ENCODE peak calls at places on chromosomes 13 and 19, in ten cellular contexts. L, R, F, Q, X, S, H, N, W and E are unnamed samples.

GRCh38 chr19:46732172-46732938 is 13.5 kb upstream of the FKRP start:
- DNase-seq in X (no peak), L (no peak), R (no peak), N (no peak), Q (no peak), S (no peak), F (no peak), H (no peak), W (no peak), E (no peak)

GRCh38 chr13:59750860-59751259 is 412.9 kb downstream of the DIAPH3 start:
- DNase-seq in Q (no peak), W (peak), F (no peak), S (peak), N (peak), H (peak), R (no peak), L (peak), X (no peak), E (no peak)

GRCh38 chr19:22545751-22546150 is 88.4 kb upstream of the ZNF492 start:
- DNase-seq in N (peak), R (peak), X (peak), L (peak), H (no peak), Q (no peak), S (no peak), W (peak), F (no peak), E (no peak)

GRCh38 chr13:26563713-26564112 is 6.2 kb downstream of the WASF3 start:
- DNase-seq in Q (no peak), F (no peak), H (no peak), S (no peak), X (no peak), L (no peak), W (no peak), N (no peak), R (no peak), E (no peak)

GRCh38 chr19:55676384-55676783 is 1.4 kb downstream of the EPN1 start:
- DNase-seq in Q (no peak), W (peak), S (no peak), L (no peak), F (no peak), X (no peak), H (no peak), N (peak), R (no peak), E (no peak)

GRCh38 chr13:64130600-64130999 is 2715.0 kb upstream of the PCDH20 start:
- DNase-seq in N (no peak), Q (no peak), X (no peak), F (no peak), W (no peak), S (no peak), H (no peak), R (no peak), L (peak), E (no peak)

GRCh38 chr13:94860981-94861407 is 148.6 kb upstream of the SOX21 start:
- DNase-seq in X (no peak), W (no peak), R (no peak), H (no peak), F (no peak), N (peak), Q (no peak), S (no peak), L (no peak), E (no peak)

GRCh38 chr13:23372264-23372905 is 61.1 kb downstream of the SACS start:
- DNase-seq in R (no peak), X (no peak), Q (no peak), N (no peak), W (peak), L (no peak), F (no peak), S (no peak), H (no peak), E (no peak)

GRCh38 chr19:4914736-4915501 is 5.6 kb downstream of the UHRF1 start:
- DNase-seq in H (no peak), N (peak), X (no peak), W (peak), R (peak), Q (peak), S (peak), L (no peak), F (peak), E (peak)

GRCh38 chr13:22880756-22881701 is 299.8 kb upstream of the SGCG start:
- DNase-seq in X (no peak), W (no peak), H (no peak), Q (no peak), L (peak), N (no peak), S (no peak), F (no peak), R (no peak), E (no peak)

GRCh38 chr13:84994582-84994981 is 804.6 kb downstream of the SLITRK6 start:
- DNase-seq in S (no peak), Q (no peak), L (no peak), X (no peak), F (no peak), H (no peak), R (no peak), N (peak), W (no peak), E (no peak)

GRCh38 chr19:18202759-18203407 is 959 bp downstream of the RAB3A start:
- DNase-seq in H (no peak), F (no peak), N (no peak), L (peak), W (peak), X (peak), Q (no peak), S (no peak), R (peak), E (peak)

GRCh38 chr13:36362251-36362650 is 16.1 kb upstream of the SPART start:
- DNase-seq in L (no peak), Q (no peak), R (no peak), W (peak), N (peak), X (no peak), S (peak), H (no peak), F (no peak), E (no peak)

GRCh38 chr13:112346173-112346898 is 29.8 kb upstream of the SPACA7 start:
- DNase-seq in X (no peak), S (no peak), Q (no peak), H (no peak), R (no peak), L (peak), N (no peak), W (no peak), F (no peak), E (no peak)

GRCh38 chr19:5452594-5453565 is 2.3 kb upstream of the ZNRF4 start:
- DNase-seq in H (no peak), Q (no peak), X (no peak), L (no peak), F (no peak), N (no peak), W (peak), R (no peak), S (no peak), E (no peak)

GRCh38 chr13:40375522-40376171 is 290.8 kb downstream of the FOXO1 start:
- DNase-seq in S (no peak), R (no peak), Q (no peak), F (no peak), L (no peak), W (no peak), X (no peak), H (no peak), N (no peak), E (no peak)

GRCh38 chr19:41416194-41416674 is 10.9 kb downstream of the B3GNT8 start:
- DNase-seq in S (no peak), W (no peak), N (peak), Q (no peak), L (no peak), R (peak), F (no peak), X (no peak), H (no peak), E (no peak)

GRCh38 chr13:105412171-105412570 is 1123.3 kb downstream of the EFNB2 start:
- DNase-seq in L (no peak), W (no peak), Q (no peak), H (no peak), N (peak), R (no peak), F (no peak), S (no peak), X (no peak), E (no peak)

GRCh38 chr13:30331331-30331771 is 24.0 kb upstream of the KATNAL1 start:
- DNase-seq in F (no peak), W (no peak), X (peak), H (no peak), R (no peak), Q (no peak), L (no peak), S (no peak), N (no peak), E (no peak)

GRCh38 chr13:101473458-101473857 is 21.0 kb downstream of the ITGBL1 start:
- DNase-seq in W (peak), R (no peak), S (peak), L (no peak), F (no peak), Q (no peak), H (no peak), N (peak), X (no peak), E (no peak)

GRCh38 chr13:91347996-91348905 is 764 bp downstream of the MIR17HG start:
- DNase-seq in N (peak), H (peak), S (no peak), L (peak), W (peak), Q (peak), X (peak), F (peak), R (peak), E (peak)

GRCh38 chr19:628168-628567 is 5.2 kb downstream of the POLRMT start:
- DNase-seq in W (no peak), R (no peak), N (no peak), H (no peak), S (no peak), L (peak), Q (no peak), X (no peak), F (no peak), E (no peak)

GRCh38 chr19:17837972-17838371 is 9.8 kb downstream of the JAK3 start:
- DNase-seq in L (no peak), H (no peak), X (no peak), Q (no peak), R (no peak), W (no peak), N (no peak), S (no peak), F (no peak), E (no peak)

GRCh38 chr13:50838031-50838430 is 5.5 kb downstream of the DLEU7 start:
- DNase-seq in R (no peak), N (no peak), X (no peak), Q (no peak), L (no peak), F (no peak), W (no peak), S (no peak), H (no peak), E (no peak)

GRCh38 chr13:114124921-114125320 is 7.5 kb downstream of the RASA3 start:
- DNase-seq in X (no peak), S (peak), F (no peak), H (no peak), N (peak), R (no peak), W (peak), L (no peak), Q (peak), E (peak)

GRCh38 chr19:5881543-5882299 is 11.4 kb upstream of the FUT5 start:
- DNase-seq in R (no peak), S (no peak), F (no peak), X (no peak), W (no peak), N (no peak), Q (no peak), L (peak), H (no peak), E (no peak)

GRCh38 chr19:15161028-15161984 is 39.5 kb downstream of the NOTCH3 start:
- DNase-seq in S (no peak), L (no peak), F (no peak), R (no peak), Q (no peak), H (no peak), W (peak), X (no peak), N (no peak), E (no peak)

GRCh38 chr13:24386816-24387708 is 77.7 kb downstream of the C1QTNF9 start:
- DNase-seq in Q (no peak), N (no peak), X (no peak), W (no peak), L (no peak), S (no peak), F (no peak), R (no peak), H (no peak), E (no peak)

GRCh38 chr13:51998723-51999471 is 12.4 kb downstream of the ATP7B start:
- DNase-seq in N (no peak), F (no peak), X (no peak), W (no peak), L (peak), Q (no peak), H (no peak), R (no peak), S (no peak), E (no peak)

GRCh38 chr19:28823338-28823961 is 389.5 kb downstream of the UQCRFS1 start:
- DNase-seq in L (no peak), W (no peak), H (no peak), Q (no peak), F (no peak), R (no peak), X (no peak), N (no peak), S (no peak), E (no peak)

GRCh38 chr19:47247308-47247990 is 8.9 kb upstream of the CCDC9 start:
- DNase-seq in R (peak), H (peak), L (peak), N (peak), W (peak), S (peak), X (peak), Q (peak), F (peak), E (peak)

GRCh38 chr19:10729406-10729805 is 11.5 kb downstream of the DNM2 start:
- DNase-seq in R (no peak), N (no peak), W (no peak), F (no peak), S (no peak), L (no peak), H (no peak), Q (no peak), X (no peak), E (no peak)

GRCh38 chr13:47901451-47901850 is 99.6 kb downstream of the SUCLA2 start:
- DNase-seq in S (no peak), X (no peak), L (peak), Q (no peak), R (no peak), H (no peak), F (no peak), N (no peak), W (peak), E (no peak)

GRCh38 chr19:656751-657559 is 6.1 kb downstream of the RNF126 start:
- DNase-seq in F (no peak), H (no peak), N (no peak), X (no peak), R (no peak), S (no peak), W (peak), L (no peak), Q (no peak), E (no peak)